ENCODE peak calls at places on chromosomes 2 and 18, in five cellular contexts. N is SK-N-SH, S is A549, U is K562, X is GM12878. P is an unnamed sample.

GRCh38 chr2:98806266-98806697 is 75.3 kb upstream of the MGAT4A start:
- DNase-seq in N (peak), X (no peak), S (no peak), U (no peak), P (no peak)

GRCh38 chr2:44942304-44943030 is 965 bp downstream of the SIX3 start:
- DNase-seq in X (no peak), U (no peak), N (peak), S (no peak), P (no peak)

GRCh38 chr18:24875761-24876160 is 415.3 kb downstream of the HRH4 start:
- DNase-seq in N (no peak), S (no peak), X (no peak), U (no peak), P (no peak)

GRCh38 chr2:20104900-20105545 is 53.6 kb upstream of the LAPTM4A start:
- DNase-seq in S (no peak), X (no peak), U (no peak), N (no peak), P (no peak)

GRCh38 chr2:74374509-74375205 is 5.5 kb downstream of the DCTN1 start:
- DNase-seq in N (peak), X (no peak), U (peak), S (peak), P (no peak)

GRCh38 chr2:239157766-239158165 is 243.1 kb downstream of the HDAC4 start:
- DNase-seq in S (peak), N (no peak), U (peak), X (no peak), P (no peak)

GRCh38 chr2:128187032-128187654 is 96.1 kb downstream of the UGGT1 start:
- DNase-seq in N (no peak), U (no peak), X (no peak), S (peak), P (no peak)

GRCh38 chr2:21467910-21468309 is 344.1 kb downstream of the TDRD15 start:
- DNase-seq in S (no peak), N (no peak), X (peak), U (no peak), P (no peak)

GRCh38 chr2:172083725-172084483 is 1.4 kb upstream of the DLX1 start:
- DNase-seq in S (no peak), X (no peak), U (peak), N (peak), P (no peak)

GRCh38 chr2:54470241-54470938 is 14.3 kb downstream of the SPTBN1 start:
- DNase-seq in S (no peak), U (no peak), X (no peak), N (no peak), P (no peak)

GRCh38 chr2:54429055-54429454 is 27.1 kb upstream of the SPTBN1 start:
- DNase-seq in S (no peak), U (no peak), N (no peak), X (no peak), P (no peak)

GRCh38 chr18:62812242-62812641 is 96.9 kb downstream of the PHLPP1 start:
- DNase-seq in N (no peak), U (no peak), X (no peak), S (peak), P (peak)

GRCh38 chr2:215505044-215505786 is 69.3 kb upstream of the FN1 start:
- DNase-seq in S (peak), U (peak), X (no peak), N (no peak), P (peak)

GRCh38 chr2:144322379-144322778 is 197.5 kb downstream of the ZEB2 start:
- DNase-seq in U (no peak), N (no peak), X (no peak), S (no peak), P (no peak)

GRCh38 chr2:159971365-159972122 is 90.9 kb downstream of the PLA2R1 start:
- DNase-seq in X (no peak), N (no peak), U (no peak), S (no peak), P (no peak)

GRCh38 chr2:515728-516127 is 161.5 kb downstream of the TMEM18 start:
- DNase-seq in U (no peak), S (no peak), N (no peak), X (no peak), P (no peak)

GRCh38 chr2:156537147-156537546 is 101.0 kb downstream of the GPD2 start:
- DNase-seq in S (no peak), U (no peak), X (no peak), N (no peak), P (no peak)

GRCh38 chr2:150387586-150388288 is 99.7 kb downstream of the RND3 start:
- DNase-seq in N (no peak), S (no peak), U (no peak), X (no peak), P (no peak)

GRCh38 chr2:74372674-74373073 is 7.4 kb downstream of the DCTN1 start:
- DNase-seq in S (no peak), N (no peak), X (no peak), U (no peak), P (no peak)

GRCh38 chr2:110979834-110980612 is 140.7 kb upstream of the BCL2L11 start:
- DNase-seq in U (no peak), S (no peak), N (no peak), X (no peak), P (no peak)

GRCh38 chr2:32289165-32290054 is 11.7 kb downstream of the YIPF4 start:
- DNase-seq in N (no peak), U (no peak), S (peak), X (no peak), P (peak)

GRCh38 chr18:58556333-58557012 is 72.4 kb downstream of the ALPK2 start:
- DNase-seq in S (no peak), X (no peak), N (peak), U (no peak), P (no peak)

GRCh38 chr2:78281164-78281563 is 744.3 kb upstream of the REG3G start:
- DNase-seq in N (no peak), X (peak), S (no peak), U (no peak), P (no peak)

GRCh38 chr2:108593547-108594098 is 59.4 kb downstream of the LIMS1 start:
- DNase-seq in N (no peak), X (no peak), S (peak), U (no peak), P (no peak)

GRCh38 chr18:21468514-21469164 is 131.9 kb downstream of the ESCO1 start:
- DNase-seq in S (no peak), N (no peak), U (no peak), X (no peak), P (no peak)

GRCh38 chr2:60503923-60504514 is 49.4 kb downstream of the BCL11A start:
- DNase-seq in U (no peak), X (no peak), N (no peak), S (no peak), P (no peak)

GRCh38 chr2:65071499-65072180 is 15.4 kb downstream of the CEP68 start:
- DNase-seq in S (peak), X (no peak), U (peak), N (peak), P (no peak)

DNA sequence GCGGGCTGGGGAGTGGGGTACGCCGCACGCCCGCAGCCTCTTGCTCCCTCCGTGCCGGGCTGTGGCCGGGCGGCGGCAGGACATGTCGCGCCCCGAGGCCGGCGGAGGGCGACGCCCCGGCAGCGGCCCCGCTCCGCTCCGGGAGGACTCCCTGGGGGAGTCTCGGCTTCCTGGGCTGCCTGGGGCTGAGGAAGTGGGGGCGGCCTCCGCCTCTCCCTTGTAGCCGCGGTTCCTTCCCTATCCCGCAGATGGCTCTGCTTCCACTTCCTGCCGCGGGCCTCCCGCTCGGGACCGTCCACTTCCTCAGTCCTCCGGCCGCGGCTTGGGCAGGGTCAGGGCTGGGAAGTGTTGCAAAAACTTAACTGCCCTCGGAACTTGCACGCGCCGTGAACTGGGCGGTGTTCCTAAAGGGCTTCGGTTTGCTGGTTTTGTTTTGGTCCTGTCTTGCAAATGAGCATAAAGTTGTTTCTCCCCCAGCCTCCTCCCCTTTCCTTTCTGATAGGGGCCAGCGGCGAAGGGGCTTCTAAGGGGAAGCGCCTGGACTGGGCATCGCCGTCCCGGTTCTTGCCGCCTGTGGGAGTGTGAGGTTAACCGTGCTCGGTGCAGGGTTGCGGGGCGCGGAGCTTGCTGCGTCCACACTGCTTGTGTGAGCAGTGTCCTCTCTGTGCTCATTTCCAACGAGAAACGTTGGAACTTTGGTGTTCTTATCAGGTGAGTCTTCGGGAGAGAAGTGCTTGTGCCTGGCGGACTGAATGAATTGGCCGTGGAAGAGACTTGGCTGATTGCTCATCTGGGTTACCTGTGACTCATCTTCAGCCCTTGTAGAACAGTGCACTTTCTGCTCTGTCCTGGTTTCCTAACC is 600 bp downstream of the RALB start:
- DNase-seq in S (peak), X (no peak), N (peak), U (peak), P (peak)
- TF ChIP-seq REST in S (no peak), X (no peak), N (no peak), U (no peak), P (no peak)

GRCh38 chr18:2982452-2983172 is 30.3 kb downstream of the LPIN2 start:
- DNase-seq in X (no peak), S (peak), U (peak), N (no peak), P (peak)
- TF ChIP-seq USF2 in X (no peak), S (no peak), U (no peak), N (no peak), P (no peak)

DNA sequence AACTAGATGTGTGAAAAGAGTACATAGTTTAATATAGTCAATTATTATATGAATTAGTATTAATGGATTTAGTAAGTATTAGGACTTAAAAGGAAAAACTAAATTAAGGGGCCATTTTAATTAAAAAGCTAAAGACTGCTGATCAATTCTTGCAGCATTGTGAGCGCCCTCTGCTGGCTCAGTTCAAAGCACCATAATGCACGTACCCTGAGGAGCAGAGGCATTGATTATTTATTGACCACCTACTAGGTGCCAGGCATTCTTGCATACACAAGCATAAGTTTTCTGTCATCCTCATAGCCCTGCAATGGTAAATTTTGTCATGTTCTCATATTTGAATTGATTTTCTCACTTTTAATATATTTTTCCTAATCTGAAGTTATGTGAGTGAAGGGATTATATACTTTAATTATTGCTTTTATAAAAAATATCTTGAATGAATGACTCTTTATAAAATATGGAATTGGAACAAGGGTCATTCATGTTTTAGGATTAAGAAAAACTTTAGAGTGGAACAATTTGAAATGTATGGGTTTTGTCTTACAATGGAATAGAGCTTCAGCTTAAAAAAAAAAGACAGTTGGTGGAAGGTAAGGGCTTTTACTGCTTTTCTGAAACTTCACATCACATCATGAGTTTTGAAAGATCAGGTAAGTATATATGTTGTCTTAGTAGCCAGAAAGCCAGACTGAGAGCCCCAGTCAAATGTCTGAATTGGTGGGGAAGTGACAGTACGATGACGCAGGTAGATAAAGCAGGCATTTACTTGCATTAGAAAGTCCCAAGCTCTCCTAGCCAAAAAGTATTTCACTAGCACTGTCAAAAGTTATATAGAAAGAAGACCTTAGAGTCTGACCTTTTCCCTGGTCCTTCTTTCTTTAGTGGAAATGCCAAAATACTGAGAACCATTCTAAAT is 9.7 kb downstream of the ITGA4 start:
- DNase-seq in S (peak), U (peak), N (peak), X (no peak), P (peak)
- TF ChIP-seq REST in S (no peak), U (no peak), N (no peak), X (no peak), P (no peak)

DNA sequence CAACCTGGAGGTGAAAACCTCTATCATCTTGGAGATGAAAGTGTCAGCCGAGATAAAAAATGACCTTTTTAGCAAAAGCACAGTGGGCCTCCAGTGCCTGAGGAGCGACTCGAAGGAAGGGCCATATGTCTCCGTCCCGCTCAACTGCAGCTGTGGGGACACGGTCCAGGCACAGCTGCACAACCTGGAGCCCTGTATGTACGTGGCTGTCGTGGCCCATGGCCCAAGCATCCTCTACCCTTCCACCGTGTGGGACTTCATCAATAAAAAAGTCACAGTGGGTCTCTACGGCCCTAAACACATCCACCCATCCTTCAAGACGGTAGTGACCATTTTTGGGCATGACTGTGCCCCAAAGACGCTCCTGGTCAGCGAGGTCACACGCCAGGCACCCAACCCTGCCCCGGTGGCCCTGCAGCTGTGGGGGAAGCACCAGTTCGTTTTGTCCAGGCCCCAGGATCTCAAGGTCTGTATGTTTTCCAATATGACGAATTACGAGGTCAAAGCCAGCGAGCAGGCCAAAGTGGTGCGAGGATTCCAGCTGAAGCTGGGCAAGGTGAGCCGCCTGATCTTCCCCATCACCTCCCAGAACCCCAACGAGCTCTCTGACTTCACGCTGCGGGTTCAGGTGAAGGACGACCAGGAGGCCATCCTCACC is 90.2 kb downstream of the SH3BP4 start:
- DNase-seq in X (no peak), S (no peak), N (no peak), U (no peak), P (no peak)
- TF ChIP-seq USF2 in X (no peak), S (no peak), N (no peak), U (no peak), P (no peak)

DNA sequence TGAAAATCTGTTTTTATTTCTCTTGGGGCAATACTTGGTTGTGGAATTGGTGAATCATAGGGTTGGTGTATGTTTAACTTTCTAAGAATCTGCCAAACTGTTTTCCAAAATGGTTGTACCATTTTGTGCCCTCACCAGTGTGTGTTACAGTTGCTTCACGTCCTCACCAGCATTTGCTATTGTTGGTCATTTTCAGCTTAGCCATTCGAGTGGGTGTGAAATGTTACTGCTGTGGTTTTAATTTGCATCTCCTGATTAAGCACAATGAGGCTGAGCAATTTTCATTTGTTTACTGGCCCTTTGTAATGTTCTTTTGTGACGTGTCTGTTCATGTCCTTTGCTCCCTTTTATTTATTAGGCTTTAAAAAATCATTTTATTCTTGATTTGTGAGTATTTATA is 49.7 kb downstream of the FOSL2 start:
- DNase-seq in N (no peak), U (no peak), X (no peak), S (no peak), P (no peak)
- TF ChIP-seq REST in N (no peak), U (no peak), X (no peak), S (no peak), P (no peak)